ENCODE peak calls at places on chromosome 17, in five cellular contexts. F is choroid plexus epithelial cell, Q is NCI-H1105 treated with DMSO at 0.1 percent for 48 hours, M is HTR-8/SVneo, W is aorta. N is an unnamed sample.

GRCh38 chr17:6054372-6054771 is 15.8 kb upstream of the WSCD1 start:
- DNase-seq in Q (no peak), W (no peak), M (no peak), F (no peak), N (no peak)

GRCh38 chr17:61411114-61411943 is 11.7 kb downstream of the TBX2 start:
- DNase-seq in F (peak), W (peak), M (no peak), Q (no peak), N (no peak)

GRCh38 chr17:20241855-20242254 is 225.5 kb downstream of the LGALS9B start:
- DNase-seq in Q (no peak), M (no peak), W (no peak), F (no peak), N (no peak)

GRCh38 chr17:74768069-74768762 is 7.9 kb downstream of the NAT9 start:
- DNase-seq in Q (no peak), W (peak), M (no peak), F (peak), N (no peak)

GRCh38 chr17:79154951-79155557 is 80.4 kb downstream of the ENGASE start:
- DNase-seq in M (no peak), W (no peak), Q (no peak), F (no peak), N (peak)

GRCh38 chr17:31811021-31811565 is 48.0 kb downstream of the COPRS start:
- DNase-seq in M (no peak), W (no peak), Q (no peak), F (no peak), N (no peak)

GRCh38 chr17:47223007-47223406 is 13.9 kb downstream of the MYL4 start:
- DNase-seq in F (no peak), Q (no peak), W (no peak), M (no peak), N (no peak)

GRCh38 chr17:22158364-22158763 is 466.0 kb downstream of the KCNJ18 start:
- DNase-seq in W (no peak), Q (no peak), M (no peak), F (no peak), N (no peak)

GRCh38 chr17:40903129-40903847 is 18.2 kb upstream of the KRT20 start:
- DNase-seq in M (peak), Q (no peak), W (no peak), F (peak), N (peak)

N was measured in DMS79 treated with DMSO at 0.1 percent for 48 hours.